ENCODE peak calls at places on chromosomes 7 and 10, in eight cellular contexts. One of them, this sample, is unnamed.

GRCh38 chr7:15015545-15016314 is 113.2 kb upstream of the DGKB start:
- DNase-seq in Peyer's patch: no peak
- DNase-seq in fibroblast of lung: peak
- DNase-seq in GM06990: no peak
- DNase-seq in PC-3: peak
- DNase-seq in left ventricle myocardium inferior: no peak
- DNase-seq in fibroblast of villous mesenchyme: peak
- DNase-seq in heart left ventricle: peak
- DNase-seq in this sample: peak

GRCh38 chr10:88791924-88792323 is 10.6 kb upstream of the LIPM start:
- DNase-seq in fibroblast of villous mesenchyme: peak
- DNase-seq in GM06990: no peak
- DNase-seq in PC-3: peak
- DNase-seq in left ventricle myocardium inferior: no peak
- DNase-seq in heart left ventricle: no peak
- DNase-seq in fibroblast of lung: peak
- DNase-seq in Peyer's patch: no peak
- DNase-seq in this sample: peak

GRCh38 chr10:24255907-24256306 is 47.0 kb downstream of the KIAA1217 start:
- DNase-seq in GM06990: no peak
- DNase-seq in PC-3: peak
- DNase-seq in left ventricle myocardium inferior: peak
- DNase-seq in heart left ventricle: peak
- DNase-seq in Peyer's patch: no peak
- DNase-seq in fibroblast of lung: peak
- DNase-seq in fibroblast of villous mesenchyme: no peak
- DNase-seq in this sample: no peak

GRCh38 chr10:663844-664243 is 25.6 kb downstream of the DIP2C start:
- DNase-seq in left ventricle myocardium inferior: no peak
- DNase-seq in heart left ventricle: no peak
- DNase-seq in Peyer's patch: no peak
- DNase-seq in GM06990: no peak
- DNase-seq in fibroblast of lung: peak
- DNase-seq in PC-3: no peak
- DNase-seq in fibroblast of villous mesenchyme: no peak
- DNase-seq in this sample: no peak

GRCh38 chr10:91711885-91712284 is 79.0 kb upstream of the PPP1R3C start:
- DNase-seq in fibroblast of villous mesenchyme: no peak
- DNase-seq in heart left ventricle: no peak
- DNase-seq in GM06990: no peak
- DNase-seq in left ventricle myocardium inferior: no peak
- DNase-seq in PC-3: no peak
- DNase-seq in Peyer's patch: no peak
- DNase-seq in fibroblast of lung: peak
- DNase-seq in this sample: no peak

GRCh38 chr7:26782501-26782900 is 81.9 kb downstream of the SKAP2 start:
- DNase-seq in Peyer's patch: no peak
- DNase-seq in PC-3: peak
- DNase-seq in fibroblast of villous mesenchyme: no peak
- DNase-seq in GM06990: no peak
- DNase-seq in heart left ventricle: no peak
- DNase-seq in fibroblast of lung: no peak
- DNase-seq in left ventricle myocardium inferior: no peak
- DNase-seq in this sample: no peak

GRCh38 chr10:69911571-69912528 is 110.1 kb downstream of the COL13A1 start:
- DNase-seq in heart left ventricle: no peak
- DNase-seq in left ventricle myocardium inferior: peak
- DNase-seq in GM06990: no peak
- DNase-seq in PC-3: no peak
- DNase-seq in fibroblast of lung: no peak
- DNase-seq in fibroblast of villous mesenchyme: no peak
- DNase-seq in Peyer's patch: no peak
- DNase-seq in this sample: no peak

GRCh38 chr7:1114088-1114487 is 26.2 kb downstream of the GPER1 start:
- DNase-seq in PC-3: no peak
- DNase-seq in Peyer's patch: no peak
- DNase-seq in fibroblast of villous mesenchyme: no peak
- DNase-seq in left ventricle myocardium inferior: peak
- DNase-seq in GM06990: no peak
- DNase-seq in heart left ventricle: peak
- DNase-seq in fibroblast of lung: no peak
- DNase-seq in this sample: no peak

DNA sequence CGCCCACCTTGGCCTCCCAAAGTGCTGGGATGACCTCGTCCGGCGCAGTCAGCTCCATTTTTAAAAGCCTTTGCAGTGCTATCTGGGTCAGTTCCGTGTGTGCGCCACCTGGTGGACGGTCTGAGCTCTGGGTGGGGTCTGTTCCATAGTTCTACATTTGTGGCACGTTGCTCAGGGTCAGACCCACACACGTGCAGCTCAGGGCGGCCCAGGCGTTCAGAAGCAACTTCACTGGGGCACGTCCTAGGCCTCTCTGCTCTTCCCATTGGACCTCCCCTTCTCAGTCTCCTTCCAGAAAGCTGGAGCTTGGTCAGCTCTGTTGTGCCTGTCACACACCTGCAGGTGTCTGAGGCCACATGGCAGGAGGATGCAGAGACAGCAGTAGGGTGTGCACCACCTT is 137.9 kb downstream of the DNAJB6 start:
- DNase-seq in GM06990: no peak
- DNase-seq in PC-3: peak
- DNase-seq in fibroblast of lung: no peak
- DNase-seq in Peyer's patch: no peak
- DNase-seq in fibroblast of villous mesenchyme: peak
- DNase-seq in heart left ventricle: no peak
- DNase-seq in left ventricle myocardium inferior: no peak
- DNase-seq in this sample: no peak
- TF ChIP-seq CTCF in GM06990: peak
- TF ChIP-seq CTCF in PC-3: peak
- TF ChIP-seq CTCF in fibroblast of lung: no peak
- TF ChIP-seq CTCF in Peyer's patch: no peak
- TF ChIP-seq CTCF in fibroblast of villous mesenchyme: peak
- TF ChIP-seq CTCF in heart left ventricle: no peak
- TF ChIP-seq CTCF in left ventricle myocardium inferior: peak
- TF ChIP-seq CTCF in this sample: no peak

DNA sequence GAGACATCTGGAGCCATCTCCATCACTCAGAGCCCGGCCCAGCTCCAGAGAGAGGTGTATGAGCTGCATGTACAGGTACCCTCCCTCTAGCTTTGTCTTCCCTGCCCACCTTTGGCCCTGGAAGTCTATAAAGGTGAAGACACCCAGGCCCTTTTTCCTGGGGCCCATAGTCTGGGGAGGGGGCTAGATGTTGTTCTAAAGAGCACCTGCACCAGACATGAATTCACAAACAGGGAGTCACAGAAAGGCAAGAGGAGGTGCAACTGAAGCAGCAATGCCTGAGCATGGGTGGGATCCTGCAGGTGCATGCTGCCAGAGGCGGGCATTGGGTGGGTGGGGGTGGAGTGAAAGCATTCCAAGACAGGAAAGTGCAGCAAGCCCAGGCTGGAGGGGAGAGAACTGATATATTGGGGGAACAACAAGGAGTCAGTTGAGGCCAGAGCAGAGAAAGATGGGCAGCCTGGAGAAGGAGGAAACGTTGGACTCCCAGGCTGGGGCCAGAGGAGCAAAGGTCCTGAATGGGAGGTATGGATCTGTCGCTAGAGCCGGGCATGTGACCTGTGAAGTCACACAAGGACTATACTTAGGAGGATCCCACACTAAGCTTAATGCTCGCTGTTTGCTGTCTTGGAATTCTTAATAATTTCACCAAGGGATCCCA is 11.6 kb downstream of the CDHR1 start:
- DNase-seq in fibroblast of villous mesenchyme: no peak
- DNase-seq in left ventricle myocardium inferior: no peak
- DNase-seq in Peyer's patch: no peak
- DNase-seq in GM06990: no peak
- DNase-seq in fibroblast of lung: no peak
- DNase-seq in PC-3: no peak
- DNase-seq in heart left ventricle: no peak
- DNase-seq in this sample: no peak
- TF ChIP-seq CTCF in fibroblast of villous mesenchyme: no peak
- TF ChIP-seq CTCF in left ventricle myocardium inferior: no peak
- TF ChIP-seq CTCF in Peyer's patch: no peak
- TF ChIP-seq CTCF in GM06990: no peak
- TF ChIP-seq CTCF in fibroblast of lung: no peak
- TF ChIP-seq CTCF in PC-3: peak
- TF ChIP-seq CTCF in heart left ventricle: no peak
- TF ChIP-seq CTCF in this sample: no peak

DNA sequence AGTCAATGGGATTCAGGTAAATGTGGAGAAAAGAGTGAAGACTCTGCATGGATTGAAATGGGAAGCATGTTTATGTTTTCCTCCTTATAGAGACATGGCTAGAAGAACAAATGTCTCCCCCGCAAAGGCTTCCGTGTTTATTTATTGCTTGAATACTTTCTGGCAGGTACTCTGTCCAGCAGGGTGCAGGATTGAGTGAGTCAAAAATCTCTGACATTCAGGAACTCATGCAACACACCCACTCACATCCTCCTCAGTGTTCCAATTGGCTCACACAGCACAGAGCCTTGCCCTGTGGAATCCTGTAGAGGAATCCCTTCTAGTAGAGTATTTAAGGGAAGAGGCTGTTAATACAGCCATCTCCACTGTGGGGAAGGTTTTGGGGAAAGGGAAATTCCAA is 290.3 kb upstream of the VWC2 start:
- DNase-seq in fibroblast of lung: no peak
- DNase-seq in fibroblast of villous mesenchyme: no peak
- DNase-seq in GM06990: no peak
- DNase-seq in heart left ventricle: no peak
- DNase-seq in left ventricle myocardium inferior: no peak
- DNase-seq in PC-3: peak
- DNase-seq in Peyer's patch: no peak
- DNase-seq in this sample: peak
- TF ChIP-seq CTCF in fibroblast of lung: no peak
- TF ChIP-seq CTCF in fibroblast of villous mesenchyme: no peak
- TF ChIP-seq CTCF in GM06990: peak
- TF ChIP-seq CTCF in heart left ventricle: peak
- TF ChIP-seq CTCF in left ventricle myocardium inferior: peak
- TF ChIP-seq CTCF in PC-3: peak
- TF ChIP-seq CTCF in Peyer's patch: no peak
- TF ChIP-seq CTCF in this sample: no peak

DNA sequence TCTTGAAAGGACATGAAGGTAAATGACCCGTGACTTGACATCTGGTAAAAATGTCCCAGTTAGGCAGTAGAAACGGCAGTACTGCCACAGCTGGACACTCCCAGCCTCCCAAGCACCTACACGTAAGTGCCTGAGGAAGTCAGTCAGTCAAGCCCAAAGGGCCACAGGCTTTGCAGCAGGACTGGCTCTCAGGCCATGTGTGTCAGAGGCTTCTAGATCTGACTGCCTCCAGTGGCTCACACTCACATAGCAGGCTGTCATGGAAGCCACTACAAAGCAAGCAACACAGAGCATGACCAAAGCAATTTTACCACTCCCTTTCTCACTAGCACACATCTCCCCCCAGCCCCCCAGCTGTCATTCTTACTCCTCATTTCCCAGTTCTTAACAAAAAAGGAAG is 17.8 kb upstream of the CCNJ start:
- DNase-seq in heart left ventricle: no peak
- DNase-seq in Peyer's patch: no peak
- DNase-seq in fibroblast of lung: no peak
- DNase-seq in fibroblast of villous mesenchyme: no peak
- DNase-seq in GM06990: peak
- DNase-seq in PC-3: peak
- DNase-seq in left ventricle myocardium inferior: no peak
- DNase-seq in this sample: peak
- TF ChIP-seq CTCF in heart left ventricle: no peak
- TF ChIP-seq CTCF in Peyer's patch: no peak
- TF ChIP-seq CTCF in fibroblast of lung: peak
- TF ChIP-seq CTCF in fibroblast of villous mesenchyme: no peak
- TF ChIP-seq CTCF in GM06990: peak
- TF ChIP-seq CTCF in PC-3: peak
- TF ChIP-seq CTCF in left ventricle myocardium inferior: no peak
- TF ChIP-seq CTCF in this sample: peak

GRCh38 chr7:128271471-128272454 is 30.7 kb downstream of the LEP start:
- DNase-seq in fibroblast of villous mesenchyme: no peak
- DNase-seq in GM06990: no peak
- DNase-seq in PC-3: no peak
- DNase-seq in heart left ventricle: no peak
- DNase-seq in fibroblast of lung: no peak
- DNase-seq in left ventricle myocardium inferior: no peak
- DNase-seq in Peyer's patch: no peak
- DNase-seq in this sample: no peak
- TF ChIP-seq CTCF in fibroblast of villous mesenchyme: no peak
- TF ChIP-seq CTCF in GM06990: no peak
- TF ChIP-seq CTCF in PC-3: no peak
- TF ChIP-seq CTCF in heart left ventricle: no peak
- TF ChIP-seq CTCF in fibroblast of lung: no peak
- TF ChIP-seq CTCF in left ventricle myocardium inferior: no peak
- TF ChIP-seq CTCF in Peyer's patch: no peak
- TF ChIP-seq CTCF in this sample: no peak

DNA sequence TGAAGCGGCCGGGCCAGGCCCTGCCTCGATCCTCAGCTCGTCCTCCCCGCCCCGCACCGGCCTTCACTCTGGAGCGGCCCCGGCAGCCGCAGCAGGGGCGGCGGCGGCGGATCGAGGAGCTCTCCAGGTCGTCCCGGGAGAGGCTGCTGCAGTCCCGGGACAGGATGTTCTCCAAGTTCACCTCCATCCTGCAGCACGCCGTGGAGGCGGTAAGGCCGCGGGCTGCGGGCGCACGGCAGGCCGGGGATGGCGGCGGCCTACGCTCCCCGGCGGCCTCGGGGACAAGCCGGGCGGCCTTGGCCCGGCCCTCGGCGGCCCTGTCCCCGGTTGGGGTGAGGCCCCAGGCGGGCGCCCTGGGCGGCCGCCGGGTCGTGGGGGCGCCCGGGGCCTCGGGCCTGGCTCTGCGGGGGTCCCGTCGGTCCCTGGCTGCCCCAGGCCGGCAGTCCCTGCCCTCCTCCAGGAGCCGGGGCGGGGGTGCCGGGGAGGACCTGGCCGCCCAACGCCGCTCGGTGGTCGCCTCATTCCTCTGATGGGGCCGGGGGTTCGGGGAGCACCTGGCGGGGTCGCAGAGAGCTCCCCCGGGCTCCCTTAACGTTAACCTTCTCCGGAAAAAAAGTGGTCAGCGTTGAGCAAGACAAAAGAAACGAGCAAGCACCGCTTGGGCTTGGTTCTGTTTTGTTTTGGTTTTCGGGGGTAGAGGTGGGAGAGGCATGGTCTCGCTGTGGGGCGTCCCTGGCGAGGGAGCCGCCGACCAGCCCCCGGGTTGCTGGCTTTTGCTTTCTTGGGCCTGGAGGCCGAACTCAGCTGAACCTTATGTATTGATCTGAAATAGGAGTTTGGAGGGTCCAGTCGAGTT is 563 bp downstream of the FHIP2A start:
- DNase-seq in left ventricle myocardium inferior: peak
- DNase-seq in GM06990: peak
- DNase-seq in fibroblast of villous mesenchyme: peak
- DNase-seq in fibroblast of lung: peak
- DNase-seq in heart left ventricle: peak
- DNase-seq in PC-3: peak
- DNase-seq in Peyer's patch: peak
- DNase-seq in this sample: peak
- TF ChIP-seq CTCF in left ventricle myocardium inferior: peak
- TF ChIP-seq CTCF in GM06990: no peak
- TF ChIP-seq CTCF in fibroblast of villous mesenchyme: peak
- TF ChIP-seq CTCF in fibroblast of lung: no peak
- TF ChIP-seq CTCF in heart left ventricle: no peak
- TF ChIP-seq CTCF in PC-3: no peak
- TF ChIP-seq CTCF in Peyer's patch: no peak
- TF ChIP-seq CTCF in this sample: no peak